ENCODE peak calls at places on chromosomes 5 and 9, in seven cellular contexts. One of them, this sample, is unnamed.

GRCh38 chr5:1299961-1300360 is 5.1 kb upstream of the TERT start:
- DNase-seq in iris pigment epithelial cell: no peak
- DNase-seq in left colon: no peak
- DNase-seq in OCI-M1: no peak
- DNase-seq in psoas muscle: no peak
- DNase-seq in mucosa of gallbladder: no peak
- DNase-seq in activated CD4-positive, alpha-beta memory T cell treated with anti-CD3 and anti-CD28 coated beads, Interleukin-2, amount 10 ng/mL, durations not matched to agents 7 days and 5 days: no peak
- DNase-seq in this sample: no peak

GRCh38 chr5:39218482-39219381 is 631 bp downstream of the FYB1 start:
- DNase-seq in iris pigment epithelial cell: no peak
- DNase-seq in left colon: no peak
- DNase-seq in OCI-M1: peak; percentile 86
- DNase-seq in psoas muscle: no peak
- DNase-seq in mucosa of gallbladder: no peak
- DNase-seq in activated CD4-positive, alpha-beta memory T cell treated with anti-CD3 and anti-CD28 coated beads, Interleukin-2, amount 10 ng/mL, durations not matched to agents 7 days and 5 days: no peak
- DNase-seq in this sample: no peak

GRCh38 chr9:98369066-98369425 is 113.6 kb upstream of the TBC1D2 start:
- DNase-seq in iris pigment epithelial cell: no peak
- DNase-seq in left colon: no peak
- DNase-seq in OCI-M1: no peak
- DNase-seq in psoas muscle: no peak
- DNase-seq in mucosa of gallbladder: no peak
- DNase-seq in activated CD4-positive, alpha-beta memory T cell treated with anti-CD3 and anti-CD28 coated beads, Interleukin-2, amount 10 ng/mL, durations not matched to agents 7 days and 5 days: no peak
- DNase-seq in this sample: no peak

GRCh38 chr5:42974546-42974945 is 65.6 kb downstream of the ANXA2R start:
- DNase-seq in iris pigment epithelial cell: peak; percentile 71
- DNase-seq in left colon: no peak
- DNase-seq in OCI-M1: no peak
- DNase-seq in psoas muscle: no peak
- DNase-seq in mucosa of gallbladder: no peak
- DNase-seq in activated CD4-positive, alpha-beta memory T cell treated with anti-CD3 and anti-CD28 coated beads, Interleukin-2, amount 10 ng/mL, durations not matched to agents 7 days and 5 days: no peak
- DNase-seq in this sample: peak; percentile 80

GRCh38 chr5:140360101-140360500 is at the start of gene SLC4A9:
- DNase-seq in iris pigment epithelial cell: no peak
- DNase-seq in left colon: no peak
- DNase-seq in OCI-M1: no peak
- DNase-seq in psoas muscle: no peak
- DNase-seq in mucosa of gallbladder: no peak
- DNase-seq in activated CD4-positive, alpha-beta memory T cell treated with anti-CD3 and anti-CD28 coated beads, Interleukin-2, amount 10 ng/mL, durations not matched to agents 7 days and 5 days: no peak
- DNase-seq in this sample: no peak

GRCh38 chr9:134253596-134254205 is 72.6 kb upstream of the RXRA start:
- DNase-seq in iris pigment epithelial cell: peak; percentile 8
- DNase-seq in left colon: no peak
- DNase-seq in OCI-M1: no peak
- DNase-seq in psoas muscle: no peak
- DNase-seq in mucosa of gallbladder: no peak
- DNase-seq in activated CD4-positive, alpha-beta memory T cell treated with anti-CD3 and anti-CD28 coated beads, Interleukin-2, amount 10 ng/mL, durations not matched to agents 7 days and 5 days: no peak
- DNase-seq in this sample: no peak

GRCh38 chr5:134451618-134452505 is 40.2 kb upstream of the CDKN2AIPNL start:
- DNase-seq in iris pigment epithelial cell: peak; percentile 89
- DNase-seq in left colon: peak; percentile 31
- DNase-seq in OCI-M1: no peak
- DNase-seq in psoas muscle: peak; percentile 75
- DNase-seq in mucosa of gallbladder: peak; percentile 68
- DNase-seq in activated CD4-positive, alpha-beta memory T cell treated with anti-CD3 and anti-CD28 coated beads, Interleukin-2, amount 10 ng/mL, durations not matched to agents 7 days and 5 days: no peak
- DNase-seq in this sample: peak; percentile 85

GRCh38 chr9:73152445-73152844 is 780 bp downstream of the ANXA1 start:
- DNase-seq in iris pigment epithelial cell: peak; percentile 31
- DNase-seq in left colon: no peak
- DNase-seq in OCI-M1: peak; percentile 58
- DNase-seq in psoas muscle: no peak
- DNase-seq in mucosa of gallbladder: no peak
- DNase-seq in activated CD4-positive, alpha-beta memory T cell treated with anti-CD3 and anti-CD28 coated beads, Interleukin-2, amount 10 ng/mL, durations not matched to agents 7 days and 5 days: no peak
- DNase-seq in this sample: peak; percentile 75

GRCh38 chr5:102223542-102224444 is 72.3 kb downstream of the SLCO4C1 start:
- DNase-seq in iris pigment epithelial cell: peak; percentile 39
- DNase-seq in left colon: no peak
- DNase-seq in OCI-M1: peak; percentile 84
- DNase-seq in psoas muscle: no peak
- DNase-seq in mucosa of gallbladder: no peak
- DNase-seq in activated CD4-positive, alpha-beta memory T cell treated with anti-CD3 and anti-CD28 coated beads, Interleukin-2, amount 10 ng/mL, durations not matched to agents 7 days and 5 days: no peak
- DNase-seq in this sample: peak; percentile 46

GRCh38 chr5:10933141-10933540 is 172.1 kb upstream of the DAP start:
- DNase-seq in iris pigment epithelial cell: no peak
- DNase-seq in left colon: no peak
- DNase-seq in OCI-M1: no peak
- DNase-seq in psoas muscle: no peak
- DNase-seq in mucosa of gallbladder: no peak
- DNase-seq in activated CD4-positive, alpha-beta memory T cell treated with anti-CD3 and anti-CD28 coated beads, Interleukin-2, amount 10 ng/mL, durations not matched to agents 7 days and 5 days: no peak
- DNase-seq in this sample: no peak

GRCh38 chr5:142091922-142092321 is 16.7 kb upstream of the NDFIP1 start:
- DNase-seq in iris pigment epithelial cell: no peak
- DNase-seq in left colon: no peak
- DNase-seq in OCI-M1: no peak
- DNase-seq in psoas muscle: no peak
- DNase-seq in mucosa of gallbladder: no peak
- DNase-seq in activated CD4-positive, alpha-beta memory T cell treated with anti-CD3 and anti-CD28 coated beads, Interleukin-2, amount 10 ng/mL, durations not matched to agents 7 days and 5 days: no peak
- DNase-seq in this sample: no peak

GRCh38 chr5:143064207-143064606 is 294.0 kb downstream of the ARHGAP26 start:
- DNase-seq in iris pigment epithelial cell: no peak
- DNase-seq in left colon: no peak
- DNase-seq in OCI-M1: peak; percentile 44
- DNase-seq in psoas muscle: no peak
- DNase-seq in mucosa of gallbladder: no peak
- DNase-seq in activated CD4-positive, alpha-beta memory T cell treated with anti-CD3 and anti-CD28 coated beads, Interleukin-2, amount 10 ng/mL, durations not matched to agents 7 days and 5 days: no peak
- DNase-seq in this sample: peak; percentile 22

GRCh38 chr5:140785905-140786686 is at the start of gene PCDHA1:
- DNase-seq in iris pigment epithelial cell: no peak
- DNase-seq in left colon: no peak
- DNase-seq in OCI-M1: peak; percentile 62
- DNase-seq in psoas muscle: no peak
- DNase-seq in mucosa of gallbladder: no peak
- DNase-seq in activated CD4-positive, alpha-beta memory T cell treated with anti-CD3 and anti-CD28 coated beads, Interleukin-2, amount 10 ng/mL, durations not matched to agents 7 days and 5 days: no peak
- DNase-seq in this sample: peak; percentile 25

GRCh38 chr9:3741729-3742128 is 215.9 kb upstream of the RFX3 start:
- DNase-seq in iris pigment epithelial cell: no peak
- DNase-seq in left colon: no peak
- DNase-seq in OCI-M1: no peak
- DNase-seq in psoas muscle: no peak
- DNase-seq in mucosa of gallbladder: no peak
- DNase-seq in activated CD4-positive, alpha-beta memory T cell treated with anti-CD3 and anti-CD28 coated beads, Interleukin-2, amount 10 ng/mL, durations not matched to agents 7 days and 5 days: no peak
- DNase-seq in this sample: no peak

GRCh38 chr5:91384671-91385430 is 1.7 kb upstream of the ARRDC3 start:
- DNase-seq in iris pigment epithelial cell: peak; percentile 89
- DNase-seq in left colon: peak; percentile 27
- DNase-seq in OCI-M1: peak; percentile 96
- DNase-seq in psoas muscle: no peak
- DNase-seq in mucosa of gallbladder: peak; percentile 71
- DNase-seq in activated CD4-positive, alpha-beta memory T cell treated with anti-CD3 and anti-CD28 coated beads, Interleukin-2, amount 10 ng/mL, durations not matched to agents 7 days and 5 days: peak; percentile 21
- DNase-seq in this sample: peak; percentile 91

GRCh38 chr9:123355761-123356520 is at the start of gene CRB2:
- DNase-seq in iris pigment epithelial cell: no peak
- DNase-seq in left colon: no peak
- DNase-seq in OCI-M1: peak; percentile 62
- DNase-seq in psoas muscle: no peak
- DNase-seq in mucosa of gallbladder: no peak
- DNase-seq in activated CD4-positive, alpha-beta memory T cell treated with anti-CD3 and anti-CD28 coated beads, Interleukin-2, amount 10 ng/mL, durations not matched to agents 7 days and 5 days: no peak
- DNase-seq in this sample: no peak

GRCh38 chr5:66475731-66476130 is 120.5 kb upstream of the MAST4 start:
- DNase-seq in iris pigment epithelial cell: no peak
- DNase-seq in left colon: no peak
- DNase-seq in OCI-M1: no peak
- DNase-seq in psoas muscle: no peak
- DNase-seq in mucosa of gallbladder: no peak
- DNase-seq in activated CD4-positive, alpha-beta memory T cell treated with anti-CD3 and anti-CD28 coated beads, Interleukin-2, amount 10 ng/mL, durations not matched to agents 7 days and 5 days: no peak
- DNase-seq in this sample: no peak

GRCh38 chr9:99019523-99020331 is 76.0 kb downstream of the COL15A1 start:
- DNase-seq in iris pigment epithelial cell: peak; percentile 98
- DNase-seq in left colon: no peak
- DNase-seq in OCI-M1: no peak
- DNase-seq in psoas muscle: no peak
- DNase-seq in mucosa of gallbladder: no peak
- DNase-seq in activated CD4-positive, alpha-beta memory T cell treated with anti-CD3 and anti-CD28 coated beads, Interleukin-2, amount 10 ng/mL, durations not matched to agents 7 days and 5 days: no peak
- DNase-seq in this sample: peak; percentile 98

GRCh38 chr9:35406183-35406959 is 83.5 kb upstream of the RUSC2 start:
- DNase-seq in iris pigment epithelial cell: peak; percentile 34
- DNase-seq in left colon: peak; percentile 60
- DNase-seq in OCI-M1: no peak
- DNase-seq in psoas muscle: peak; percentile 64
- DNase-seq in mucosa of gallbladder: no peak
- DNase-seq in activated CD4-positive, alpha-beta memory T cell treated with anti-CD3 and anti-CD28 coated beads, Interleukin-2, amount 10 ng/mL, durations not matched to agents 7 days and 5 days: no peak
- DNase-seq in this sample: no peak

GRCh38 chr5:141155540-141156374 is 5.9 kb downstream of the PCDHB6 start:
- DNase-seq in iris pigment epithelial cell: no peak
- DNase-seq in left colon: no peak
- DNase-seq in OCI-M1: peak; percentile 29
- DNase-seq in psoas muscle: no peak
- DNase-seq in mucosa of gallbladder: no peak
- DNase-seq in activated CD4-positive, alpha-beta memory T cell treated with anti-CD3 and anti-CD28 coated beads, Interleukin-2, amount 10 ng/mL, durations not matched to agents 7 days and 5 days: no peak
- DNase-seq in this sample: peak; percentile 61

GRCh38 chr9:15293727-15294405 is 13.2 kb downstream of the TTC39B start:
- DNase-seq in iris pigment epithelial cell: no peak
- DNase-seq in left colon: no peak
- DNase-seq in OCI-M1: no peak
- DNase-seq in psoas muscle: no peak
- DNase-seq in mucosa of gallbladder: no peak
- DNase-seq in activated CD4-positive, alpha-beta memory T cell treated with anti-CD3 and anti-CD28 coated beads, Interleukin-2, amount 10 ng/mL, durations not matched to agents 7 days and 5 days: no peak
- DNase-seq in this sample: no peak

GRCh38 chr9:83154087-83154736 is 91.3 kb upstream of the RASEF start:
- DNase-seq in iris pigment epithelial cell: peak; percentile 55
- DNase-seq in left colon: no peak
- DNase-seq in OCI-M1: no peak
- DNase-seq in psoas muscle: no peak
- DNase-seq in mucosa of gallbladder: peak; percentile 42
- DNase-seq in activated CD4-positive, alpha-beta memory T cell treated with anti-CD3 and anti-CD28 coated beads, Interleukin-2, amount 10 ng/mL, durations not matched to agents 7 days and 5 days: no peak
- DNase-seq in this sample: peak; percentile 80

GRCh38 chr9:109052416-109052815 is 39.1 kb upstream of the CTNNAL1 start:
- DNase-seq in iris pigment epithelial cell: peak; percentile 75
- DNase-seq in left colon: no peak
- DNase-seq in OCI-M1: no peak
- DNase-seq in psoas muscle: no peak
- DNase-seq in mucosa of gallbladder: no peak
- DNase-seq in activated CD4-positive, alpha-beta memory T cell treated with anti-CD3 and anti-CD28 coated beads, Interleukin-2, amount 10 ng/mL, durations not matched to agents 7 days and 5 days: no peak
- DNase-seq in this sample: no peak

GRCh38 chr5:75707911-75708509 is 9.2 kb downstream of the POC5 start:
- DNase-seq in iris pigment epithelial cell: peak; percentile 26
- DNase-seq in left colon: no peak
- DNase-seq in OCI-M1: no peak
- DNase-seq in psoas muscle: no peak
- DNase-seq in mucosa of gallbladder: no peak
- DNase-seq in activated CD4-positive, alpha-beta memory T cell treated with anti-CD3 and anti-CD28 coated beads, Interleukin-2, amount 10 ng/mL, durations not matched to agents 7 days and 5 days: no peak
- DNase-seq in this sample: peak; percentile 64

GRCh38 chr9:131273146-131273545 is 3.2 kb downstream of the FAM78A start:
- DNase-seq in iris pigment epithelial cell: no peak
- DNase-seq in left colon: no peak
- DNase-seq in OCI-M1: peak; percentile 78
- DNase-seq in psoas muscle: peak; percentile 80
- DNase-seq in mucosa of gallbladder: no peak
- DNase-seq in activated CD4-positive, alpha-beta memory T cell treated with anti-CD3 and anti-CD28 coated beads, Interleukin-2, amount 10 ng/mL, durations not matched to agents 7 days and 5 days: peak; percentile 37
- DNase-seq in this sample: no peak

GRCh38 chr5:62886603-62887315 is 308.1 kb downstream of the LRRC70 start:
- DNase-seq in iris pigment epithelial cell: peak; percentile 1
- DNase-seq in left colon: no peak
- DNase-seq in OCI-M1: no peak
- DNase-seq in psoas muscle: no peak
- DNase-seq in mucosa of gallbladder: no peak
- DNase-seq in activated CD4-positive, alpha-beta memory T cell treated with anti-CD3 and anti-CD28 coated beads, Interleukin-2, amount 10 ng/mL, durations not matched to agents 7 days and 5 days: no peak
- DNase-seq in this sample: peak; percentile 4

GRCh38 chr9:129139233-129139992 is 28.2 kb downstream of the PTPA start:
- DNase-seq in iris pigment epithelial cell: peak; percentile 85
- DNase-seq in left colon: peak; percentile 80
- DNase-seq in OCI-M1: peak; percentile 82
- DNase-seq in psoas muscle: peak; percentile 81
- DNase-seq in mucosa of gallbladder: peak; percentile 88
- DNase-seq in activated CD4-positive, alpha-beta memory T cell treated with anti-CD3 and anti-CD28 coated beads, Interleukin-2, amount 10 ng/mL, durations not matched to agents 7 days and 5 days: peak; percentile 81
- DNase-seq in this sample: peak; percentile 93

GRCh38 chr5:123700624-123701023 is 188.6 kb downstream of the CSNK1G3 start:
- DNase-seq in iris pigment epithelial cell: peak; percentile 99
- DNase-seq in left colon: no peak
- DNase-seq in OCI-M1: no peak
- DNase-seq in psoas muscle: no peak
- DNase-seq in mucosa of gallbladder: no peak
- DNase-seq in activated CD4-positive, alpha-beta memory T cell treated with anti-CD3 and anti-CD28 coated beads, Interleukin-2, amount 10 ng/mL, durations not matched to agents 7 days and 5 days: no peak
- DNase-seq in this sample: peak; percentile 98

GRCh38 chr5:156589859-156590216 is 260.3 kb upstream of the PPP1R2B start:
- DNase-seq in iris pigment epithelial cell: no peak
- DNase-seq in left colon: no peak
- DNase-seq in OCI-M1: no peak
- DNase-seq in psoas muscle: no peak
- DNase-seq in mucosa of gallbladder: no peak
- DNase-seq in activated CD4-positive, alpha-beta memory T cell treated with anti-CD3 and anti-CD28 coated beads, Interleukin-2, amount 10 ng/mL, durations not matched to agents 7 days and 5 days: no peak
- DNase-seq in this sample: no peak

GRCh38 chr5:174505621-174506020 is 218.8 kb upstream of the MSX2 start:
- DNase-seq in iris pigment epithelial cell: peak; percentile 63
- DNase-seq in left colon: no peak
- DNase-seq in OCI-M1: no peak
- DNase-seq in psoas muscle: no peak
- DNase-seq in mucosa of gallbladder: no peak
- DNase-seq in activated CD4-positive, alpha-beta memory T cell treated with anti-CD3 and anti-CD28 coated beads, Interleukin-2, amount 10 ng/mL, durations not matched to agents 7 days and 5 days: no peak
- DNase-seq in this sample: peak; percentile 93

GRCh38 chr9:71758277-71758676 is 10.0 kb downstream of the CEMIP2 start:
- DNase-seq in iris pigment epithelial cell: no peak
- DNase-seq in left colon: no peak
- DNase-seq in OCI-M1: no peak
- DNase-seq in psoas muscle: no peak
- DNase-seq in mucosa of gallbladder: peak; percentile 21
- DNase-seq in activated CD4-positive, alpha-beta memory T cell treated with anti-CD3 and anti-CD28 coated beads, Interleukin-2, amount 10 ng/mL, durations not matched to agents 7 days and 5 days: no peak
- DNase-seq in this sample: no peak

GRCh38 chr5:157912621-157913325 is 53.8 kb upstream of the CLINT1 start:
- DNase-seq in iris pigment epithelial cell: no peak
- DNase-seq in left colon: peak; percentile 60
- DNase-seq in OCI-M1: no peak
- DNase-seq in psoas muscle: no peak
- DNase-seq in mucosa of gallbladder: peak; percentile 65
- DNase-seq in activated CD4-positive, alpha-beta memory T cell treated with anti-CD3 and anti-CD28 coated beads, Interleukin-2, amount 10 ng/mL, durations not matched to agents 7 days and 5 days: no peak
- DNase-seq in this sample: no peak

GRCh38 chr9:134375430-134376385 is 49.5 kb downstream of the RXRA start:
- DNase-seq in iris pigment epithelial cell: peak; percentile 63
- DNase-seq in left colon: no peak
- DNase-seq in OCI-M1: no peak
- DNase-seq in psoas muscle: peak; percentile 94
- DNase-seq in mucosa of gallbladder: no peak
- DNase-seq in activated CD4-positive, alpha-beta memory T cell treated with anti-CD3 and anti-CD28 coated beads, Interleukin-2, amount 10 ng/mL, durations not matched to agents 7 days and 5 days: no peak
- DNase-seq in this sample: peak; percentile 44

GRCh38 chr9:98491778-98492177 is 217.0 kb downstream of the GABBR2 start:
- DNase-seq in iris pigment epithelial cell: peak; percentile 76
- DNase-seq in left colon: no peak
- DNase-seq in OCI-M1: no peak
- DNase-seq in psoas muscle: no peak
- DNase-seq in mucosa of gallbladder: no peak
- DNase-seq in activated CD4-positive, alpha-beta memory T cell treated with anti-CD3 and anti-CD28 coated beads, Interleukin-2, amount 10 ng/mL, durations not matched to agents 7 days and 5 days: no peak
- DNase-seq in this sample: peak; percentile 69

GRCh38 chr5:135593886-135594285 is 15.1 kb upstream of the CXCL14 start:
- DNase-seq in iris pigment epithelial cell: no peak
- DNase-seq in left colon: no peak
- DNase-seq in OCI-M1: peak; percentile 37
- DNase-seq in psoas muscle: no peak
- DNase-seq in mucosa of gallbladder: no peak
- DNase-seq in activated CD4-positive, alpha-beta memory T cell treated with anti-CD3 and anti-CD28 coated beads, Interleukin-2, amount 10 ng/mL, durations not matched to agents 7 days and 5 days: no peak
- DNase-seq in this sample: peak; percentile 13

GRCh38 chr5:16889203-16889971 is 46.7 kb downstream of the MYO10 start:
- DNase-seq in iris pigment epithelial cell: peak; percentile 84
- DNase-seq in left colon: no peak
- DNase-seq in OCI-M1: no peak
- DNase-seq in psoas muscle: no peak
- DNase-seq in mucosa of gallbladder: no peak
- DNase-seq in activated CD4-positive, alpha-beta memory T cell treated with anti-CD3 and anti-CD28 coated beads, Interleukin-2, amount 10 ng/mL, durations not matched to agents 7 days and 5 days: no peak
- DNase-seq in this sample: peak; percentile 86

This sample was measured in M059J.